ENCODE peak calls at places on chromosomes 13 and 19, in six cellular contexts. H is cardiac muscle cell; B is activated effector memory CD4-positive, alpha-beta T cell treated with Interleukin-2 at 50 U/mL for 16 hours; U is activated T-cell treated with anti-CD3 and anti-CD28 coated beads for 4 hours; G is EH; C is NCI-H1930. N is an unnamed sample.

GRCh38 chr13:41008349-41008980 is 10.7 kb downstream of the ELF1 start:
- DNase-seq in U (no peak), H (peak), C (no peak), G (peak), B (no peak), N (no peak)

GRCh38 chr13:100721885-100722512 is 47.4 kb upstream of the TMTC4 start:
- DNase-seq in U (peak), G (peak), C (peak), H (peak), B (peak), N (peak)

GRCh38 chr19:18460313-18460712 is 22.4 kb upstream of the ISYNA1 start:
- DNase-seq in U (no peak), H (peak), B (no peak), C (no peak), G (peak), N (peak)

GRCh38 chr13:45341799-45342584 is 1.0 kb upstream of the TPT1 start:
- DNase-seq in H (peak), C (no peak), G (peak), B (no peak), U (no peak), N (peak)

GRCh38 chr13:96091164-96091931 is 1.4 kb downstream of the HS6ST3 start:
- DNase-seq in H (peak), B (no peak), C (peak), G (no peak), U (no peak), N (peak)

GRCh38 chr19:33631628-33631995 is 9.9 kb downstream of the CHST8 start:
- DNase-seq in G (no peak), B (no peak), C (no peak), H (no peak), U (no peak), N (no peak)

GRCh38 chr19:46133101-46133627 is 8.7 kb upstream of the IGFL3 start:
- DNase-seq in B (no peak), G (peak), C (peak), U (no peak), H (peak), N (peak)

GRCh38 chr13:33494596-33495214 is 209.2 kb upstream of the STARD13 start:
- DNase-seq in U (no peak), C (no peak), H (peak), G (peak), B (no peak), N (peak)

GRCh38 chr13:44713793-44714469 is 137.8 kb upstream of the TSC22D1 start:
- DNase-seq in U (no peak), B (no peak), G (peak), C (no peak), H (peak), N (peak)

GRCh38 chr19:28603453-28603852 is 609.5 kb downstream of the UQCRFS1 start:
- DNase-seq in U (no peak), H (no peak), G (no peak), C (no peak), B (no peak), N (no peak)

GRCh38 chr13:24452044-24452443 is 60.5 kb downstream of the PARP4 start:
- DNase-seq in G (no peak), C (no peak), B (no peak), U (no peak), H (no peak), N (no peak)

GRCh38 chr13:41463823-41464602 is 6.7 kb downstream of the RGCC start:
- DNase-seq in U (no peak), H (no peak), B (no peak), G (no peak), C (no peak), N (no peak)

GRCh38 chr13:99501952-99502310 is 659 bp downstream of the TM9SF2 start:
- DNase-seq in H (peak), G (peak), B (no peak), C (no peak), U (no peak), N (peak)